ENCODE peak calls at places on chromosome 21, in four cellular contexts. One of them, this sample, is unnamed.

GRCh38 chr21:33731447-33731846 is 89.1 kb downstream of the ITSN1 start:
- DNase-seq in heart right ventricle: no peak
- DNase-seq in lower lobe of right lung: no peak
- DNase-seq in CD4-positive, alpha-beta memory T cell: no peak
- DNase-seq in this sample: no peak

GRCh38 chr21:36461918-36462486 is 17.9 kb downstream of the CLDN14 start:
- DNase-seq in lower lobe of right lung: no peak
- DNase-seq in CD4-positive, alpha-beta memory T cell: no peak
- DNase-seq in heart right ventricle: no peak
- DNase-seq in this sample: no peak

GRCh38 chr21:18370292-18370691 is 33.3 kb downstream of the TMPRSS15 start:
- DNase-seq in CD4-positive, alpha-beta memory T cell: no peak
- DNase-seq in heart right ventricle: no peak
- DNase-seq in lower lobe of right lung: no peak
- DNase-seq in this sample: no peak

GRCh38 chr21:23695449-23695848 is 1911.8 kb downstream of the MRPL39 start:
- DNase-seq in heart right ventricle: no peak
- DNase-seq in lower lobe of right lung: no peak
- DNase-seq in CD4-positive, alpha-beta memory T cell: no peak
- DNase-seq in this sample: no peak

GRCh38 chr21:28719731-28720130 is 272.9 kb downstream of the LTN1 start:
- DNase-seq in CD4-positive, alpha-beta memory T cell: no peak
- DNase-seq in lower lobe of right lung: no peak
- DNase-seq in heart right ventricle: no peak
- DNase-seq in this sample: no peak

GRCh38 chr21:37916795-37917142 is 512 bp upstream of the KCNJ6 start:
- DNase-seq in CD4-positive, alpha-beta memory T cell: no peak
- DNase-seq in heart right ventricle: no peak
- DNase-seq in lower lobe of right lung: no peak
- DNase-seq in this sample: no peak

GRCh38 chr21:37986000-37986399 is 69.7 kb upstream of the KCNJ6 start:
- DNase-seq in heart right ventricle: no peak
- DNase-seq in CD4-positive, alpha-beta memory T cell: no peak
- DNase-seq in lower lobe of right lung: no peak
- DNase-seq in this sample: no peak

GRCh38 chr21:41643246-41643966 is 123.4 kb downstream of the RIPK4 start:
- DNase-seq in lower lobe of right lung: no peak
- DNase-seq in CD4-positive, alpha-beta memory T cell: no peak
- DNase-seq in heart right ventricle: no peak
- DNase-seq in this sample: no peak

GRCh38 chr21:35096959-35097358 is 47.9 kb upstream of the RUNX1 start:
- DNase-seq in lower lobe of right lung: no peak
- DNase-seq in heart right ventricle: no peak
- DNase-seq in CD4-positive, alpha-beta memory T cell: no peak
- DNase-seq in this sample: no peak

GRCh38 chr21:42683371-42684108 is 30.1 kb downstream of the PDE9A start:
- DNase-seq in lower lobe of right lung: no peak
- DNase-seq in CD4-positive, alpha-beta memory T cell: no peak
- DNase-seq in heart right ventricle: no peak
- DNase-seq in this sample: no peak

GRCh38 chr21:32645261-32646182 is 33.3 kb upstream of the CFAP298 start:
- DNase-seq in CD4-positive, alpha-beta memory T cell: no peak
- DNase-seq in lower lobe of right lung: no peak
- DNase-seq in heart right ventricle: no peak
- DNase-seq in this sample: no peak

GRCh38 chr21:34684174-34684876 is 15.5 kb downstream of the CLIC6 start:
- DNase-seq in lower lobe of right lung: no peak
- DNase-seq in heart right ventricle: no peak
- DNase-seq in CD4-positive, alpha-beta memory T cell: no peak
- DNase-seq in this sample: no peak

GRCh38 chr21:36661511-36662309 is 37.2 kb upstream of the SIM2 start:
- DNase-seq in lower lobe of right lung: no peak
- DNase-seq in CD4-positive, alpha-beta memory T cell: no peak
- DNase-seq in heart right ventricle: no peak
- DNase-seq in this sample: no peak

GRCh38 chr21:34612557-34612956 is 2.4 kb downstream of the RCAN1 start:
- DNase-seq in heart right ventricle: no peak
- DNase-seq in CD4-positive, alpha-beta memory T cell: no peak
- DNase-seq in lower lobe of right lung: no peak
- DNase-seq in this sample: no peak

GRCh38 chr21:45476582-45476981 is 65.7 kb downstream of the SLC19A1 start:
- DNase-seq in CD4-positive, alpha-beta memory T cell: no peak
- DNase-seq in lower lobe of right lung: no peak
- DNase-seq in heart right ventricle: no peak
- DNase-seq in this sample: no peak
- H3K36me3 ChIP-seq in CD4-positive, alpha-beta memory T cell: no peaks in the 10 kb centered on the region
- H3K36me3 ChIP-seq in lower lobe of right lung: peaks cover 31% of the 10 kb centered on the region
- H3K36me3 ChIP-seq in heart right ventricle: peaks cover 59% of the 10 kb centered on the region
- H3K36me3 ChIP-seq in this sample: no peaks in the 10 kb centered on the region

GRCh38 chr21:46127239-46128105 is 27.9 kb downstream of the FTCD start:
- DNase-seq in lower lobe of right lung: peak; percentile 40
- DNase-seq in CD4-positive, alpha-beta memory T cell: no peak
- DNase-seq in heart right ventricle: peak; percentile 14
- DNase-seq in this sample: no peak
- H3K36me3 ChIP-seq in lower lobe of right lung: peaks cover 4% of the 10 kb centered on the region
- H3K36me3 ChIP-seq in CD4-positive, alpha-beta memory T cell: no peaks in the 10 kb centered on the region
- H3K36me3 ChIP-seq in heart right ventricle: peaks cover 43% of the 10 kb centered on the region
- H3K36me3 ChIP-seq in this sample: no peaks in the 10 kb centered on the region

GRCh38 chr21:46067505-46068201 is 30.3 kb upstream of the COL6A2 start:
- DNase-seq in heart right ventricle: peak; percentile 17
- DNase-seq in CD4-positive, alpha-beta memory T cell: no peak
- DNase-seq in lower lobe of right lung: peak; percentile 30
- DNase-seq in this sample: no peak
- H3K36me3 ChIP-seq in heart right ventricle: no peaks in the 10 kb centered on the region
- H3K36me3 ChIP-seq in CD4-positive, alpha-beta memory T cell: no peaks in the 10 kb centered on the region
- H3K36me3 ChIP-seq in lower lobe of right lung: no peaks in the 10 kb centered on the region
- H3K36me3 ChIP-seq in this sample: no peaks in the 10 kb centered on the region

DNA sequence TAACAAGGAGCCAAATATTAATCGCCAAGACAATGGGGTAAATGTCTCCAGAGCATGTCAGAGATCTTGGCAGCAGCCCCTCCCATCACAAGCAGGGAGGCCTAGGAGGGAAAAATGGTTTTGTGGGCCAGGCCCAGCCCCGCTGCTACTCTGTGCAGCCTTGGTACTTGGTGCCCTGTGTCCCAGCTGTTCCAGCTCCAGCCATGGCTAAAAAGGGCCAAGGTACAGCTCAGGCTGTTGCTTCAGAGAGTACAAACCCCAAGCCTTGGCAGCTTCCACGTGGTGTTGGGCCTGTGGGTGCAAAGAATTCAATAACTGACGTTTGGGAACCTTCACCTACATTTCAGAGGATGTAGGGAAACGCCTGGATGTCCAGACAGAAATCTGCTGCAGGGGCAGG is 10.4 kb downstream of the UBE2G2 start:
- DNase-seq in CD4-positive, alpha-beta memory T cell: no peak
- DNase-seq in lower lobe of right lung: no peak
- DNase-seq in heart right ventricle: no peak
- DNase-seq in this sample: no peak
- H3K36me3 ChIP-seq in CD4-positive, alpha-beta memory T cell: peaks cover 8% of the 10 kb centered on the region
- H3K36me3 ChIP-seq in lower lobe of right lung: peaks cover 13% of the 10 kb centered on the region
- H3K36me3 ChIP-seq in heart right ventricle: peaks cover 20% of the 10 kb centered on the region
- H3K36me3 ChIP-seq in this sample: peaks cover 2% of the 10 kb centered on the region

GRCh38 chr21:14763695-14764064 is 217.6 kb upstream of the SAMSN1 start:
- DNase-seq in lower lobe of right lung: no peak
- DNase-seq in heart right ventricle: no peak
- DNase-seq in CD4-positive, alpha-beta memory T cell: no peak
- DNase-seq in this sample: no peak

GRCh38 chr21:14767192-14767852 is 221.2 kb upstream of the SAMSN1 start:
- DNase-seq in heart right ventricle: no peak
- DNase-seq in lower lobe of right lung: no peak
- DNase-seq in CD4-positive, alpha-beta memory T cell: no peak
- DNase-seq in this sample: peak; percentile 48

GRCh38 chr21:14768042-14768441 is 221.9 kb upstream of the SAMSN1 start:
- DNase-seq in heart right ventricle: no peak
- DNase-seq in lower lobe of right lung: no peak
- DNase-seq in CD4-positive, alpha-beta memory T cell: no peak
- DNase-seq in this sample: no peak

GRCh38 chr21:14762734-14763694 is 216.9 kb upstream of the SAMSN1 start:
- DNase-seq in lower lobe of right lung: no peak
- DNase-seq in heart right ventricle: no peak
- DNase-seq in CD4-positive, alpha-beta memory T cell: peak; percentile 8
- DNase-seq in this sample: peak; percentile 64

GRCh38 chr21:14766241-14766640 is 220.1 kb upstream of the SAMSN1 start:
- DNase-seq in CD4-positive, alpha-beta memory T cell: no peak
- DNase-seq in lower lobe of right lung: no peak
- DNase-seq in heart right ventricle: no peak
- DNase-seq in this sample: no peak
- H3K36me3 ChIP-seq in CD4-positive, alpha-beta memory T cell: no peaks in the 10 kb centered on the region
- H3K36me3 ChIP-seq in lower lobe of right lung: no peaks in the 10 kb centered on the region
- H3K36me3 ChIP-seq in heart right ventricle: no peaks in the 10 kb centered on the region
- H3K36me3 ChIP-seq in this sample: no peaks in the 10 kb centered on the region

DNA sequence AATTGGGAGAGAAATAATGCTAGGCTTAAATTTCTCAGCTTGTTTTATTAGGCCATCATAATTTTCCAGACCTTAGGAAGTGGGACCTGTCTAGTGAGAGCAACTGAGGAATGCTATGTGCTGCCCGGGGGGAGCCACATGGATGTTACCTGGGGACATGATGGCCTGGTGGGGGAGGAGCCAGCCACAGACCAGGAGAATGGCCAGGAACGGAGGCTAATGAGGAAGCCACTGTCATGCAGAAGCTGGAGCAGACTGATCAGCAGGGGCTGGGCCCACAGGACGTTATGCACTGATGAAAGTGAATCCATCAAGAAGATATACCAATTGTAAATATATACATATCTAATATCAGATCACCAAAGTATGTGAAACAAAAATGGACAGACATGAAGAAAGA is 4.6 kb upstream of the KRTAP10-1 start:
- DNase-seq in CD4-positive, alpha-beta memory T cell: no peak
- DNase-seq in lower lobe of right lung: no peak
- DNase-seq in heart right ventricle: no peak
- DNase-seq in this sample: no peak
- H3K36me3 ChIP-seq in CD4-positive, alpha-beta memory T cell: no peaks in the 10 kb centered on the region
- H3K36me3 ChIP-seq in lower lobe of right lung: no peaks in the 10 kb centered on the region
- H3K36me3 ChIP-seq in heart right ventricle: no peaks in the 10 kb centered on the region
- H3K36me3 ChIP-seq in this sample: no peaks in the 10 kb centered on the region

GRCh38 chr21:43799301-43799840 is 10.0 kb downstream of the RRP1 start:
- DNase-seq in lower lobe of right lung: no peak
- DNase-seq in CD4-positive, alpha-beta memory T cell: no peak
- DNase-seq in heart right ventricle: no peak
- DNase-seq in this sample: no peak

GRCh38 chr21:43801006-43801783 is 11.8 kb downstream of the RRP1 start:
- DNase-seq in CD4-positive, alpha-beta memory T cell: no peak
- DNase-seq in heart right ventricle: no peak
- DNase-seq in lower lobe of right lung: no peak
- DNase-seq in this sample: no peak

GRCh38 chr21:43800124-43800523 is 10.7 kb downstream of the RRP1 start:
- DNase-seq in lower lobe of right lung: no peak
- DNase-seq in CD4-positive, alpha-beta memory T cell: no peak
- DNase-seq in heart right ventricle: no peak
- DNase-seq in this sample: no peak

GRCh38 chr21:43802713-43803313 is 13.4 kb downstream of the RRP1 start:
- DNase-seq in heart right ventricle: no peak
- DNase-seq in CD4-positive, alpha-beta memory T cell: no peak
- DNase-seq in lower lobe of right lung: no peak
- DNase-seq in this sample: no peak

GRCh38 chr21:43800566-43800965 is 11.2 kb downstream of the RRP1 start:
- DNase-seq in lower lobe of right lung: no peak
- DNase-seq in CD4-positive, alpha-beta memory T cell: no peak
- DNase-seq in heart right ventricle: no peak
- DNase-seq in this sample: no peak
- H3K36me3 ChIP-seq in lower lobe of right lung: peaks cover 88% of the 10 kb centered on the region
- H3K36me3 ChIP-seq in CD4-positive, alpha-beta memory T cell: peaks cover 63% of the 10 kb centered on the region
- H3K36me3 ChIP-seq in heart right ventricle: peaks cover 90% of the 10 kb centered on the region
- H3K36me3 ChIP-seq in this sample: peaks cover 65% of the 10 kb centered on the region

This sample was measured in GM06990.